ENCODE peak calls at places on chromosomes 7 and 10, in six cellular contexts. I, H, Q, Y, R and D are unnamed samples.

GRCh38 chr10:6737080-6737641 is 157.1 kb upstream of the PRKCQ start:
- DNase-seq in Y (no peak), R (peak; percentile 86), H (peak; percentile 24), I (no peak), Q (no peak), D (no peak)

GRCh38 chr7:149147730-149148653 is 739 bp downstream of the ZNF398 start:
- DNase-seq in I (peak; percentile 41), Y (no peak), R (peak; percentile 67), H (peak; percentile 47), Q (peak; percentile 74), D (peak; percentile 63)

GRCh38 chr10:32347363-32347735 is 391 bp upstream of the EPC1 start:
- DNase-seq in R (no peak), I (no peak), Y (no peak), H (peak; percentile 66), Q (no peak), D (no peak)

GRCh38 chr10:35412900-35413491 is 76.7 kb downstream of the CCNY start:
- DNase-seq in Y (no peak), I (no peak), H (no peak), Q (no peak), R (no peak), D (no peak)

GRCh38 chr10:87691515-87692070 is 31.9 kb downstream of the PAPSS2 start:
- DNase-seq in I (no peak), H (no peak), Y (no peak), R (no peak), Q (peak; percentile 21), D (no peak)

GRCh38 chr7:21902240-21902639 is 43.5 kb downstream of the CDCA7L start:
- DNase-seq in I (no peak), R (no peak), H (no peak), Q (no peak), Y (no peak), D (no peak)

GRCh38 chr7:76428868-76429805 is 4.4 kb downstream of the ZP3 start:
- DNase-seq in Y (no peak), I (no peak), H (no peak), Q (peak; percentile 86), R (no peak), D (no peak)

GRCh38 chr7:132577206-132578049 is 1.2 kb upstream of the PLXNA4 start:
- DNase-seq in Y (no peak), R (peak; percentile 26), I (no peak), Q (peak; percentile 44), H (peak; percentile 80), D (no peak)

GRCh38 chr7:30090111-30090510 is 44.7 kb upstream of the MTURN start:
- DNase-seq in R (no peak), I (no peak), Q (no peak), Y (no peak), H (no peak), D (no peak)

GRCh38 chr7:16915405-16915804 is 33.6 kb upstream of the AGR3 start:
- DNase-seq in Y (no peak), R (no peak), Q (no peak), I (no peak), H (no peak), D (no peak)

GRCh38 chr7:123747620-123748141 is 1.1 kb downstream of the WASL start:
- DNase-seq in I (peak; percentile 30), Y (no peak), R (peak; percentile 58), H (peak; percentile 69), Q (peak; percentile 89), D (peak; percentile 45)

GRCh38 chr7:116786791-116787443 is 75.5 kb upstream of the CAPZA2 start:
- DNase-seq in H (no peak), I (peak; percentile 36), Q (peak; percentile 57), R (no peak), Y (no peak), D (peak; percentile 82)

GRCh38 chr10:21047511-21047910 is 150.4 kb upstream of the NEBL start:
- DNase-seq in Q (no peak), I (no peak), R (no peak), Y (no peak), H (no peak), D (no peak)

GRCh38 chr7:117269895-117270294 is 53.0 kb downstream of the WNT2 start:
- DNase-seq in R (no peak), Y (no peak), I (no peak), Q (no peak), H (no peak), D (no peak)

DNA sequence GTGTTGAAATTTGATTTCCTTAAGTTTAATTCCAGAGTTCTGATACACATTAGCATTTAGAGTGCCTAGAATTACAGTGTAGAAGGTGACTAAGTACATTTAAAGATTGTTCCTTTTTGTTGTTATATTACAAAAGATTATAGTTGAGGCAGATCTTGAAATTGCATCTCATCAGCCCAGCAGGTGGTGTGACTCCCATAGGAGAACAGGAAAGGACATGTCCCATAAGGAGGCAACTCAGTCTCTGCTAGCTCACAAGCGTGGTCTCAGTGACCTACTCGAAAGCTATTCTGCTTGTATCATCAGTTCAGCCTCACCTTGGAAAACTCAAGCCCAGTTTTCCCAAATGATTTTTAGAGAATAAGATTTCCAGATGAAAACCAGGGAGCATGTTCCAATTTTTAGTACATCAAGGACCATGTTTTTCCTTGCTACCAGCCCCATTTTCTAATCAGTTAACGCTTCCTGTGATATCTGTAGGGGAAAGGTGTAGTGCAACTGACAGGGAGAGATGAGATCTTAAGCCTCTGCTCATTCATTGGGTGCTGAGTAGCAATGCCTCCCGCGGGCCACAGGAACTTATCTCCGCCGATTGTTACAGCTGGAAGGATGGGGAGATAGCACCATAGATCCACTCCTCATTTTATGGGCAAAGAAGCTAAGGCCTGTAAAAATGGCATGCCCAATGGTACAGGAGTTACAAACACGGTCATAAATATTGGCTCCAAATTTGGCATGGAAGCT is 1.1 kb upstream of the GNAI1 start:
- DNase-seq in R (no peak), H (no peak), Y (no peak), I (no peak), Q (no peak), D (no peak)
- TF ChIP-seq CTCF in R (no peak), H (no peak), Y (no peak), I (no peak), Q (no peak), D (no peak)

GRCh38 chr10:95988702-95989101 is 54.7 kb upstream of the CCNJ start:
- DNase-seq in R (no peak), Y (no peak), I (peak; percentile 64), H (no peak), Q (no peak), D (peak; percentile 9)
- TF ChIP-seq CTCF in R (no peak), Y (no peak), I (peak; percentile 79), H (no peak), Q (no peak), D (peak; percentile 0)

GRCh38 chr10:82953909-82954308 is 1078.9 kb downstream of the NRG3 start:
- DNase-seq in Y (no peak), R (no peak), I (no peak), Q (no peak), H (no peak), D (peak; percentile 7)
- TF ChIP-seq CTCF in Y (no peak), R (no peak), I (no peak), Q (no peak), H (no peak), D (peak; percentile 9)

GRCh38 chr10:80158598-80159127 is 26.1 kb downstream of the PLAC9 start:
- DNase-seq in Y (no peak), R (peak; percentile 75), H (no peak), I (no peak), Q (peak; percentile 96), D (no peak)

GRCh38 chr10:80163741-80164341 is 31.3 kb downstream of the PLAC9 start:
- DNase-seq in I (no peak), R (no peak), Q (no peak), H (no peak), Y (no peak), D (no peak)

GRCh38 chr10:80159166-80159888 is 26.8 kb downstream of the PLAC9 start:
- DNase-seq in Y (no peak), R (no peak), H (no peak), I (no peak), Q (peak; percentile 16), D (no peak)

GRCh38 chr10:80160361-80161128 is 28.0 kb downstream of the PLAC9 start:
- DNase-seq in R (no peak), H (no peak), I (no peak), Y (no peak), Q (no peak), D (no peak)

GRCh38 chr10:80161321-80162084 is 29.0 kb downstream of the PLAC9 start:
- DNase-seq in H (no peak), I (peak; percentile 39), R (no peak), Y (no peak), Q (peak; percentile 41), D (no peak)
- TF ChIP-seq CTCF in H (peak; percentile 17), I (peak; percentile 67), R (no peak), Y (no peak), Q (peak; percentile 45), D (peak; percentile 1)

DNA sequence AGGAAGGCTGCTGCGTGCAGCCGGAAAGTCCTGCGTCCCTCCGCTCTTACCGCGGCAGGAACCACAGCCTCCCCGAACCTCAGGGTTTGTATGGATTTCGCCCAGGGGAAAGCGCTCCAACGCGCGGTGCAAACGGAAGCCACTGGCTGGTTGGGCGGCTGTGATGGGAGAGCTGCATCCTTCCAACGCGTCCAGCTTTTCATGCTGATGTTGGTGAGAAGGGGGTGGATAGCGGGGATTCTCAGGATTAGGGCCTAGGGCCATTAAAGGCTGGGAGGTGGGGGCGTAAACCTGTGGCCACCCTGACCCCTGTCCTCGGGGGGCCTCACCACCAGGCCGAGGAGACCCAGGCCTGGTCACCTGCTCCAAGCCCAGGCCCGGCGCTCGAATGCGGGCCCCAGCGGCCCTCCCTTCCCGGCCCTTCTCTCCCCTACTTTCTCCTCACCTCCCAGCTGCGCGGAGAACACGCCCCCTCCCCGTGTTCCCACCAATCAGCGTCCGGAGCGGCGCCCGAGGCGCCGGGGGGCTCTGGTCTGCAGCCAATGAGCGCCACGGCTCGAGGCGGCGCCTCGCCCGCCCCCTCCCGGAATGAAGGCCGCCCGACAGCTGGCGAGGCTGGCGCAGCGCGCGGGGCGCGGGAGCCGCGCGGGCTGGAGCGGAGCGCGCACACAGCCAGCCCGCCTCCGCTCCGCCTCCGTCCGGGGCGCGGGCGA is 458 bp upstream of the NANOS1 start:
- DNase-seq in R (peak; percentile 91), Q (peak; percentile 94), I (peak; percentile 92), H (peak; percentile 96), Y (peak; percentile 79), D (peak; percentile 93)
- TF ChIP-seq CTCF in R (no peak), Q (no peak), I (no peak), H (no peak), Y (no peak), D (peak; percentile 23)

GRCh38 chr10:116852246-116852645 is 2.9 kb downstream of the ENO4 start:
- DNase-seq in Y (no peak), H (no peak), I (no peak), R (no peak), Q (no peak), D (no peak)

GRCh38 chr10:116848032-116848911 is 1.0 kb upstream of the ENO4 start:
- DNase-seq in I (no peak), Y (no peak), R (no peak), H (no peak), Q (peak; percentile 9), D (peak; percentile 72)

GRCh38 chr10:116848912-116849270 is 408 bp upstream of the ENO4 start:
- DNase-seq in R (no peak), H (no peak), I (no peak), Q (no peak), Y (no peak), D (no peak)

GRCh38 chr10:116849271-116850057 is at the start of gene ENO4:
- DNase-seq in H (peak; percentile 90), Y (no peak), R (peak; percentile 89), Q (no peak), I (no peak), D (peak; percentile 60)

GRCh38 chr10:116850058-116850611 is 836 bp downstream of the ENO4 start:
- DNase-seq in Q (no peak), Y (no peak), I (no peak), R (no peak), H (no peak), D (no peak)
- TF ChIP-seq CTCF in Q (no peak), Y (no peak), I (no peak), R (no peak), H (no peak), D (no peak)